ENCODE peak calls at places on chromosomes 16 and 17, in seven cellular contexts. C is NCI-H748 treated with DMSO at 0.1 percent for 48 hours; J is stimulated activated CD4-positive, alpha-beta T cell treated with anti-CD3 and anti-CD28 coated beads, Interleukin-15, amount 100 ng/mL, for 24 hours; E is fibroblast of the conjunctiva; Z is NAMALWA; O is sigmoid colon; K is neural progenitor cell. L is an unnamed sample.

GRCh38 chr17:80253631-80254395 is 6.8 kb upstream of the RNF213 start:
- DNase-seq in J (no peak), O (no peak), Z (no peak), E (no peak), K (no peak), C (no peak), L (no peak)

GRCh38 chr17:8532021-8532420 is 96.3 kb downstream of the NDEL1 start:
- DNase-seq in C (no peak), O (no peak), K (no peak), E (no peak), J (no peak), Z (no peak), L (no peak)

GRCh38 chr17:44269795-44270320 is 1.9 kb upstream of the SLC4A1 start:
- DNase-seq in J (no peak), E (no peak), K (no peak), C (no peak), O (no peak), Z (no peak), L (no peak)

GRCh38 chr16:50269061-50269705 is 2.8 kb downstream of the ADCY7 start:
- DNase-seq in K (no peak), J (no peak), E (no peak), O (peak), C (no peak), Z (no peak), L (no peak)

GRCh38 chr16:10965440-10966039 is 21.2 kb downstream of the CLEC16A start:
- DNase-seq in O (no peak), Z (peak), J (peak), K (no peak), C (no peak), E (no peak), L (no peak)

GRCh38 chr16:66904846-66905632 is 13.6 kb downstream of the CDH16 start:
- DNase-seq in J (no peak), C (no peak), O (no peak), K (no peak), E (no peak), Z (no peak), L (no peak)

GRCh38 chr16:84481051-84481735 is 23.3 kb downstream of the MEAK7 start:
- DNase-seq in K (no peak), Z (no peak), C (no peak), E (no peak), J (no peak), O (no peak), L (no peak)

GRCh38 chr17:44546711-44547606 is 10.3 kb upstream of the FZD2 start:
- DNase-seq in Z (no peak), J (no peak), K (no peak), O (no peak), E (no peak), C (no peak), L (peak)

GRCh38 chr17:62716834-62717588 is 89.5 kb downstream of the MRC2 start:
- DNase-seq in K (no peak), E (no peak), C (no peak), Z (no peak), O (no peak), J (no peak), L (no peak)

GRCh38 chr17:2060681-2061440 is 6.0 kb downstream of the HIC1 start:
- DNase-seq in K (no peak), E (no peak), J (no peak), Z (no peak), C (no peak), O (no peak), L (no peak)

GRCh38 chr17:82332669-82333278 is 792 bp downstream of the SECTM1 start:
- DNase-seq in Z (peak), J (peak), K (no peak), E (no peak), O (peak), C (peak), L (peak)

GRCh38 chr16:53123753-53124152 is 69.0 kb downstream of the CHD9 start:
- DNase-seq in E (no peak), Z (no peak), K (no peak), C (no peak), J (no peak), O (no peak), L (peak)

GRCh38 chr16:85882181-85882810 is 16.7 kb upstream of the IRF8 start:
- DNase-seq in Z (no peak), E (no peak), O (no peak), J (no peak), K (no peak), C (no peak), L (no peak)

GRCh38 chr17:41404024-41404651 is 6.7 kb upstream of the KRT31 start:
- DNase-seq in J (peak), C (peak), E (peak), Z (no peak), O (no peak), K (no peak), L (peak)

GRCh38 chr16:17469011-17469741 is 1.6 kb downstream of the XYLT1 start:
- DNase-seq in Z (peak), K (peak), J (peak), O (no peak), E (peak), C (no peak), L (peak)

GRCh38 chr17:66663041-66663494 is 171.8 kb upstream of the CACNG5 start:
- DNase-seq in C (no peak), Z (no peak), O (no peak), E (no peak), J (no peak), K (no peak), L (no peak)

GRCh38 chr17:44940321-44940720 is 7.3 kb downstream of the KIF18B start:
- DNase-seq in Z (no peak), O (peak), K (no peak), E (no peak), C (no peak), J (no peak), L (no peak)

GRCh38 chr16:54281535-54282201 is 4.9 kb downstream of the IRX3 start:
- DNase-seq in Z (no peak), O (no peak), E (no peak), K (peak), C (no peak), J (no peak), L (no peak)

GRCh38 chr17:41848788-41849187 is 11.2 kb downstream of the KLHL10 start:
- DNase-seq in Z (no peak), O (no peak), C (no peak), E (peak), J (no peak), K (no peak), L (no peak)

GRCh38 chr16:57984443-57985203 is 13.7 kb upstream of the CNGB1 start:
- DNase-seq in E (peak), K (peak), O (peak), Z (peak), J (peak), C (no peak), L (peak)

GRCh38 chr17:1647802-1648581 is 1.7 kb downstream of the RILP start:
- DNase-seq in E (no peak), K (peak), C (no peak), Z (no peak), O (peak), J (no peak), L (peak)

GRCh38 chr16:88527186-88527936 is 42.8 kb upstream of the ZC3H18 start:
- DNase-seq in E (peak), Z (peak), K (peak), C (peak), O (peak), J (peak), L (peak)

GRCh38 chr17:78268960-78269892 is 37.8 kb downstream of the TMEM235 start:
- DNase-seq in C (no peak), K (peak), O (no peak), Z (no peak), E (peak), J (no peak), L (no peak)

GRCh38 chr16:27720731-27721547 is 171.0 kb downstream of the KATNIP start:
- DNase-seq in J (no peak), E (no peak), Z (no peak), O (peak), K (peak), C (no peak), L (no peak)

GRCh38 chr17:56222255-56222654 is 69.0 kb downstream of the ANKFN1 start:
- DNase-seq in O (no peak), Z (no peak), E (no peak), J (no peak), C (no peak), K (no peak), L (no peak)

GRCh38 chr16:85820604-85821372 is 21.3 kb downstream of the COX4I1 start:
- DNase-seq in Z (peak), J (no peak), K (no peak), O (peak), C (no peak), E (no peak), L (no peak)

GRCh38 chr16:3609895-3610697 is 1.3 kb downstream of the SLX4 start:
- DNase-seq in O (no peak), E (no peak), J (no peak), K (no peak), Z (peak), C (no peak), L (no peak)

GRCh38 chr17:32335046-32335445 is 6.9 kb downstream of the C17orf75 start:
- DNase-seq in E (no peak), K (no peak), O (no peak), Z (no peak), C (no peak), J (no peak), L (no peak)

GRCh38 chr17:57466042-57466471 is 209.7 kb downstream of the MSI2 start:
- DNase-seq in J (no peak), Z (no peak), C (no peak), K (peak), O (no peak), E (no peak), L (no peak)

GRCh38 chr16:8070501-8070900 is 519.8 kb downstream of the TMEM114 start:
- DNase-seq in E (no peak), K (no peak), J (no peak), Z (no peak), C (no peak), O (no peak), L (no peak)

GRCh38 chr17:76053230-76054111 is 18.8 kb downstream of the SRP68 start:
- DNase-seq in C (no peak), K (no peak), Z (no peak), O (no peak), J (peak), E (peak), L (peak)

L was measured in RPMI7951.